ENCODE peak calls at places on chromosomes 13 and 19, in five cellular contexts. N, Q, I, D and R are unnamed samples.

GRCh38 chr13:71871180-71871754 is 4.3 kb upstream of the DACH1 start:
- DNase-seq in I (no peak), D (no peak), Q (no peak), N (no peak), R (no peak)

GRCh38 chr19:1618157-1619093 is 13.2 kb upstream of the UQCR11 start:
- DNase-seq in Q (peak; percentile 47), I (no peak), D (no peak), N (no peak), R (no peak)

GRCh38 chr13:28375250-28375930 is 119.5 kb downstream of the FLT1 start:
- DNase-seq in N (no peak), Q (no peak), D (no peak), I (no peak), R (no peak)

GRCh38 chr13:97116754-97117153 is 105.4 kb upstream of the MBNL2 start:
- DNase-seq in N (no peak), I (no peak), D (no peak), Q (peak; percentile 36), R (no peak)

GRCh38 chr19:33133438-33134031 is 1.6 kb downstream of the WDR88 start:
- DNase-seq in D (no peak), N (no peak), Q (no peak), I (no peak), R (no peak)

GRCh38 chr13:33174980-33175379 is 110.6 kb downstream of the STARD13 start:
- DNase-seq in Q (no peak), D (no peak), N (no peak), I (no peak), R (no peak)

GRCh38 chr19:1027953-1028902 is 1.8 kb downstream of the CNN2 start:
- DNase-seq in D (peak; percentile 51), I (peak; percentile 91), Q (peak; percentile 89), N (peak; percentile 48), R (no peak)

GRCh38 chr13:23991119-23991518 is 93.8 kb upstream of the C1QTNF9B start:
- DNase-seq in D (no peak), I (no peak), N (no peak), Q (no peak), R (no peak)

GRCh38 chr13:19984430-19985218 is 26.1 kb downstream of the ZMYM2 start:
- DNase-seq in Q (peak; percentile 24), I (no peak), D (no peak), N (no peak), R (no peak)

GRCh38 chr19:38221919-38222828 is 1.8 kb downstream of the DPF1 start:
- DNase-seq in I (no peak), D (no peak), N (no peak), Q (no peak), R (no peak)

GRCh38 chr13:111539791-111540446 is 219.5 kb downstream of the TEX29 start:
- DNase-seq in Q (no peak), I (no peak), D (no peak), N (no peak), R (no peak)

GRCh38 chr13:32125746-32126145 is 94.2 kb downstream of the FRY start:
- DNase-seq in I (no peak), D (no peak), Q (no peak), N (no peak), R (no peak)

GRCh38 chr13:60226507-60226906 is 62.8 kb upstream of the DIAPH3 start:
- DNase-seq in I (no peak), D (no peak), Q (peak; percentile 4), N (no peak), R (no peak)

GRCh38 chr19:33226550-33227241 is 1.0 kb upstream of the SLC7A10 start:
- DNase-seq in N (no peak), I (no peak), Q (no peak), D (no peak), R (no peak)

GRCh38 chr13:50365300-50365682 is 350.0 kb downstream of the KCNRG start:
- DNase-seq in I (no peak), N (no peak), Q (no peak), D (no peak), R (no peak)

GRCh38 chr13:53198699-53199098 is 170.1 kb downstream of the OLFM4 start:
- DNase-seq in Q (no peak), N (no peak), I (no peak), D (no peak), R (no peak)

GRCh38 chr13:100987993-100988392 is 313.4 kb upstream of the TMTC4 start:
- DNase-seq in Q (no peak), D (no peak), N (no peak), I (no peak), R (no peak)

GRCh38 chr13:110455941-110456340 is 105.6 kb downstream of the RAB20 start:
- DNase-seq in D (peak; percentile 26), Q (peak; percentile 74), I (peak; percentile 87), N (peak; percentile 34), R (peak; percentile 85)

GRCh38 chr19:20367811-20368294 is 197.7 kb downstream of the ZNF737 start:
- DNase-seq in D (no peak), Q (no peak), N (no peak), I (no peak), R (no peak)

GRCh38 chr13:21031594-21031993 is 29.8 kb downstream of the LATS2 start:
- DNase-seq in Q (no peak), D (no peak), I (no peak), N (no peak), R (peak; percentile 50)

GRCh38 chr19:37941820-37942515 is 35.0 kb downstream of the SIPA1L3 start:
- DNase-seq in I (no peak), Q (no peak), D (no peak), N (no peak), R (no peak)

GRCh38 chr19:17579523-17580244 is 24.2 kb downstream of the COLGALT1 start:
- DNase-seq in I (peak; percentile 86), N (no peak), Q (peak; percentile 93), D (no peak), R (no peak)

GRCh38 chr19:46191972-46192371 is 37.6 kb upstream of the IGFL1 start:
- DNase-seq in I (no peak), N (no peak), Q (no peak), D (no peak), R (no peak)

GRCh38 chr13:47085346-47085745 is 188.5 kb upstream of the HTR2A start:
- DNase-seq in D (no peak), I (no peak), N (no peak), Q (no peak), R (no peak)

GRCh38 chr19:34676697-34677385 is at the start of gene SCGB2B2:
- DNase-seq in I (no peak), N (peak; percentile 64), Q (peak; percentile 61), D (peak; percentile 69), R (peak; percentile 78)

GRCh38 chr13:37085656-37086055 is 19.8 kb downstream of the CSNK1A1L start:
- DNase-seq in D (no peak), Q (no peak), I (no peak), N (no peak), R (no peak)

GRCh38 chr19:12777217-12778019 is 2.1 kb upstream of the HOOK2 start:
- DNase-seq in I (peak; percentile 95), N (peak; percentile 70), D (peak; percentile 69), Q (peak; percentile 73), R (no peak)

GRCh38 chr13:33678906-33679657 is 138.9 kb upstream of the RFC3 start:
- DNase-seq in Q (peak; percentile 36), I (no peak), N (peak; percentile 34), D (peak; percentile 27), R (peak; percentile 72)

GRCh38 chr13:110130431-110130830 is 176.5 kb downstream of the COL4A1 start:
- DNase-seq in D (no peak), Q (no peak), N (no peak), I (no peak), R (peak; percentile 11)

GRCh38 chr19:13937479-13938360 is 497 bp downstream of the PODNL1 start:
- DNase-seq in N (no peak), D (no peak), Q (no peak), I (no peak), R (no peak)

GRCh38 chr19:13505164-13505695 is 1.0 kb downstream of the CACNA1A start:
- DNase-seq in I (no peak), Q (no peak), D (no peak), N (no peak), R (no peak)

GRCh38 chr19:15320118-15320517 is 12.2 kb downstream of the BRD4 start:
- DNase-seq in I (no peak), D (no peak), Q (no peak), N (no peak), R (no peak)

GRCh38 chr19:56383826-56384605 is 9.3 kb downstream of the ZNF582 start:
- DNase-seq in I (no peak), D (no peak), Q (no peak), N (no peak), R (no peak)

GRCh38 chr13:94968040-94968756 is 255.9 kb upstream of the SOX21 start:
- DNase-seq in D (no peak), Q (no peak), N (no peak), I (no peak), R (no peak)

GRCh38 chr13:20703785-20704458 is 423 bp downstream of the IL17D start:
- DNase-seq in D (peak; percentile 68), I (peak; percentile 91), Q (peak; percentile 88), N (peak; percentile 60), R (no peak)

GRCh38 chr19:7658219-7658686 is 10.6 kb upstream of the RETN start:
- DNase-seq in N (peak; percentile 30), I (no peak), Q (no peak), D (no peak), R (no peak)

GRCh38 chr13:40370662-40371061 is 295.8 kb downstream of the FOXO1 start:
- DNase-seq in I (no peak), N (no peak), D (no peak), Q (no peak), R (no peak)

GRCh38 chr19:3184847-3185481 is 766 bp upstream of the NCLN start:
- DNase-seq in N (peak; percentile 69), Q (peak; percentile 31), D (peak; percentile 64), I (peak; percentile 87), R (peak; percentile 71)

GRCh38 chr13:105665284-105665683 is 870.2 kb downstream of the EFNB2 start:
- DNase-seq in Q (peak; percentile 61), D (no peak), N (no peak), I (no peak), R (no peak)